ENCODE peak calls at places on chromosomes 12 and 14, in five cellular contexts. V is GM23338, H is K562, F is GM12878, M is HepG2. Y is an unnamed sample.

GRCh38 chr12:47721431-47721973 is 3.8 kb downstream of the ENDOU start:
- DNase-seq in F (no peak), M (no peak), V (no peak), H (no peak), Y (no peak)

GRCh38 chr12:120292661-120293531 is at the start of gene RNU4-1:
- DNase-seq in M (peak; percentile 93), H (peak; percentile 94), F (peak; percentile 92), V (peak; percentile 95), Y (peak; percentile 59)

GRCh38 chr14:22448905-22449611 is 140.0 kb downstream of the DAD1 start:
- DNase-seq in H (no peak), V (no peak), M (no peak), F (no peak), Y (no peak)

GRCh38 chr12:97556201-97556824 is 93.7 kb downstream of the RMST start:
- DNase-seq in V (peak; percentile 35), F (no peak), M (peak; percentile 77), H (no peak), Y (no peak)

GRCh38 chr12:67714648-67715047 is 66.1 kb downstream of the DYRK2 start:
- DNase-seq in M (no peak), F (no peak), H (no peak), V (no peak), Y (peak; percentile 61)

GRCh38 chr12:71178162-71178561 is 20.4 kb upstream of the TSPAN8 start:
- DNase-seq in F (no peak), V (no peak), M (no peak), H (no peak), Y (no peak)

GRCh38 chr14:90715495-90715894 is 100.7 kb downstream of the TTC7B start:
- DNase-seq in H (no peak), V (no peak), M (no peak), F (no peak), Y (no peak)

GRCh38 chr14:41950428-41950827 is 343.8 kb downstream of the LRFN5 start:
- DNase-seq in H (no peak), M (no peak), V (no peak), F (no peak), Y (no peak)

GRCh38 chr14:89041245-89041585 is 216.8 kb downstream of the TTC8 start:
- DNase-seq in F (no peak), V (no peak), M (peak; percentile 93), H (no peak), Y (no peak)

GRCh38 chr12:80777587-80777986 is 60.9 kb downstream of the MYF5 start:
- DNase-seq in H (no peak), M (peak; percentile 6), F (no peak), V (no peak), Y (no peak)

GRCh38 chr12:113007166-113007565 is 28.8 kb downstream of the OAS2 start:
- DNase-seq in M (peak; percentile 41), H (no peak), V (no peak), F (no peak), Y (peak; percentile 24)

GRCh38 chr14:68789002-68789797 is 3.7 kb downstream of the ZFP36L1 start:
- DNase-seq in F (no peak), M (peak; percentile 75), V (peak; percentile 71), H (peak; percentile 78), Y (peak; percentile 45)

GRCh38 chr14:52663850-52664249 is 31.5 kb downstream of the ERO1A start:
- DNase-seq in V (peak; percentile 42), H (no peak), M (no peak), F (no peak), Y (no peak)

GRCh38 chr14:53180272-53181221 is 27.4 kb upstream of the DDHD1 start:
- DNase-seq in M (peak; percentile 15), F (peak; percentile 78), H (peak; percentile 32), V (peak; percentile 96), Y (no peak)

GRCh38 chr14:31966896-31967668 is 110.0 kb upstream of the ARHGAP5 start:
- DNase-seq in F (no peak), M (no peak), V (no peak), H (no peak), Y (no peak)
- TF ChIP-seq JUNB in F (no peak), M (no peak), V (no peak), H (no peak), Y (no peak)

GRCh38 chr14:31936100-31936499 is 141.0 kb upstream of the ARHGAP5 start:
- DNase-seq in V (no peak), M (peak; percentile 52), F (no peak), H (no peak), Y (no peak)
- TF ChIP-seq JUNB in V (no peak), M (no peak), F (no peak), H (no peak), Y (peak; percentile 19)

DNA sequence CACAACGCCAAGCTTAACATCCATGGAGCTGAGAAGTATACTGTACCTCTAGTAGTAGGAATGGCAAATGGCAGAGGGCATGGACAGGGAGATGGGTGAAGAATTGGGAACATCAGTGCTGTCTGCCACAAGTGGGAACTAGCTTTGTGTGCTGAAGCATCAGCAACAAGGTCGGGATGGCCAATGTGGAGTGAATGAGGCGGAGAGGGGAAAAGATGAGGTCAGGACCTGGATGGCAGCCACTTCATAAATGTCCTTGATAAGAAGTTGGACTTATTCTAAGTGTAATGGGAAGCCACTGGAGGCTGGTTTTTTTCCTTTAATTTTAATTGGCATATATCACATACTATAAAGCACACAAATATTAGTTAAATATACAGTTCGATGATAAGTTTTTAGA is 21.9 kb upstream of the CLMN start:
- DNase-seq in H (no peak), M (no peak), V (no peak), F (no peak), Y (no peak)
- TF ChIP-seq JUNB in H (no peak), M (no peak), V (no peak), F (no peak), Y (no peak)

GRCh38 chr12:114406326-114407033 is 536 bp upstream of the TBX5 start:
- DNase-seq in M (no peak), V (peak; percentile 33), F (no peak), H (no peak), Y (no peak)
- TF ChIP-seq JUNB in M (no peak), V (no peak), F (no peak), H (no peak), Y (no peak)

GRCh38 chr12:12870454-12870853 is 20.9 kb upstream of the GPRC5A start:
- DNase-seq in H (no peak), F (no peak), V (no peak), M (peak; percentile 29), Y (peak; percentile 99)
- TF ChIP-seq JUNB in H (no peak), F (no peak), V (no peak), M (no peak), Y (peak; percentile 96)

DNA sequence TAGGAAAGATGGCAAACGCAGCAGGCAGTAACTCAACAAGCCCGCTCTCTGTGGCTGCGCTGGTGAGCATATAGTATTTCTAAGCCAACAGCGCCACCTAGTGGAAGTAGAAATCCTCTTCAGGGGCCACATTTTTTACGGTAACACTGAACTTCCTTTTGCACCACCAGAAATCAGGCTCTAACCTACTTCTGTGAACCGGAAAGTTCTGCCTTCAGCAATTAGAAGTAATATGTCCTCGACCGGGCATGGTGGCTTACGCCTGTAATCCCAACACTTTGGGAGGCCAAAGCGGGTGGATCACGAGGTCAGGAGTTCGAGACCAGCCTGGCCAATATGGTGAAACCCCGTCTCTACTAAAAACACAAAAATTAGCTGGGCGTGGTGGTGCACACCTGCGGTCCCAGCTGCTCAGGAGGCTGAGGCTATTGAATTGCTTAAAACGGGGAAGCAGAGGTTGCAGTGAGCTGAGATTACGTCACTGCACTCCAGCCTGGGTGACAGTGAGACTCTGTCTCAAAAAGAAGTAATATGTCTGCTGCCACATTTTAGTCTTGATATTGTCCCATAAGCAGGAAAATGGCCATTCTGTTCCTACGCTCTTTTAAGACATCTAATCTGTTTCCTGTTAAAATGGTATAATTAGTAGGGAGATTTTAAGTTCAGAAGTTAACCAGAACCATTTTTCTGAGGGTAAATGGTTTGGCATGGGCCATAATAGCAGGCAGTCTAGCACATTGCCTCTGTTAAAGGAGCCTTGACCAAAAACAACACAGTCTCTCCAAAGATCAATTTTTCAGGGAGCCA is 26.7 kb downstream of the APOBEC1 start:
- DNase-seq in V (peak; percentile 97), M (peak; percentile 73), H (peak; percentile 79), F (peak; percentile 40), Y (peak; percentile 63)
- TF ChIP-seq JUNB in V (no peak), M (no peak), H (no peak), F (no peak), Y (no peak)

DNA sequence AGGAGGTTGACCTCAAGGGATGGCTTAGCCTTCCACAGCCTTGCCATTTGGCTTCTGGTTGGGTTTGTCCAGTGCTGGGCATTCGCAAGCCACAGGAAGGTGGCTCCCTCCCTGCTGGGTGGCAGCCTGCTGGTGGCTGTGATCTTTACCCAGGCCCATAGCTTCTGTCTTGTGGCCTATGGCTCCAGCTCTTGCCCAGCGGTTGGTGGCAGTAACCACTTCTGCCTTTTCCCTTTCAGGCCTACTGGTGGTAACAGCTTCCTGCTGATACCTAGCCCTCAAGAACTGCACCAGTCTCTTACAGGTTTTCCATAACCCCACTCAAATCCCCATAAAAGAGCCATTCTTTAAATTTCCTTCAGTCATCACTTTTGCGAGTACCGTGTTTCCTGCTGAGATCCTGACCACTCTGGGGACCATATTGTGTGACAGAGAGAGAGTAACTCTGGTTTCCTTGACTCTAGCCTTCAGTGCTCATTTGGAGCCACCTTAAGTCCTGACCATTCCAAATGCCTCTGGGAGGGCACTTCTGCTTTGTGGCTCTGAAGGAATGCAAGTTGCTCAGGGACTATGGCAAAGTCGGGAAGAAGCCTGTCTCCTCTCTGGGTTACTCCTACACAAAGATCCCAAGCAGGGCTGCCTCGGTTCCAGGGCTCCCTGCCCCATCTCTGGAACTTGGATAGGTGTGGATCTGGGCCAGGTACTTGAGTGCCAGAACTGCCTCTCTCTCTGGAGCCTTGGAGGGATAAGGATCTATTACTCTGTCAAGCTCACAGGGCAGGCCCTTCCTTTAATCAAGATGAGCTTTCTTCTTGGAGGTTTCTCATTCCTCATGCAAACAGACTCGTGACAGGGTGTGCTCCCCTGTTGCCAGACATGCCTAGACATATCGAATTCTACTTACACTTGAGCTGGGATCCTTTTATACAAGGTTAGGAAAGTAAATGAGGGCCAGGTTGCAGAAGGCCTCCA is 2.9 kb upstream of the NYNRIN start:
- DNase-seq in F (no peak), M (no peak), V (no peak), H (no peak), Y (no peak)
- TF ChIP-seq JUNB in F (no peak), M (no peak), V (no peak), H (no peak), Y (no peak)